ENCODE peak calls at places on chromosomes 2 and 18, in eight cellular contexts. W, P, F, B, O, R, C and K are unnamed samples.
A peak's percentile ranks its signal among the peaks of the same experiment; 100 is the strongest.

GRCh38 chr18:3481696-3482210 is 31.8 kb downstream of the TGIF1 start:
- DNase-seq in R (no peak), O (no peak), F (peak; percentile 69), B (no peak), W (no peak), C (no peak), P (no peak), K (peak; percentile 52)

GRCh38 chr2:229519655-229520054 is 194.7 kb downstream of the DNER start:
- DNase-seq in F (no peak), P (no peak), B (peak; percentile 18), O (no peak), R (peak; percentile 55), C (no peak), W (no peak), K (no peak)

GRCh38 chr2:241000831-241001321 is 2.5 kb downstream of the SNED1 start:
- DNase-seq in R (no peak), B (no peak), P (no peak), C (no peak), O (peak; percentile 10), F (no peak), W (no peak), K (no peak)

GRCh38 chr2:158130832-158131473 is 29.3 kb downstream of the UPP2 start:
- DNase-seq in B (no peak), F (no peak), W (no peak), O (no peak), P (peak; percentile 84), C (no peak), R (no peak), K (no peak)

GRCh38 chr2:55779459-55780421 is 86.1 kb upstream of the PNPT1 start:
- DNase-seq in F (peak; percentile 92), R (peak; percentile 49), B (peak; percentile 93), P (peak; percentile 94), W (peak; percentile 78), C (no peak), O (no peak), K (peak; percentile 90)

GRCh38 chr2:209680596-209680995 is 91.0 kb upstream of the UNC80 start:
- DNase-seq in B (no peak), O (no peak), P (no peak), C (no peak), F (no peak), R (no peak), W (no peak), K (no peak)

GRCh38 chr18:79937103-79937860 is 14.2 kb downstream of the SLC66A2 start:
- DNase-seq in F (no peak), O (no peak), W (no peak), C (peak; percentile 2), B (no peak), R (no peak), P (no peak), K (no peak)

GRCh38 chr2:202039278-202040100 is 5.8 kb downstream of the FZD7 start:
- DNase-seq in B (no peak), W (no peak), O (no peak), R (no peak), F (no peak), P (no peak), C (no peak), K (no peak)

GRCh38 chr2:85053802-85054201 is 79.4 kb upstream of the TCF7L1 start:
- DNase-seq in F (peak; percentile 14), P (peak; percentile 83), R (no peak), W (peak; percentile 35), O (no peak), B (peak; percentile 62), C (no peak), K (peak; percentile 30)

GRCh38 chr2:56671973-56672569 is 488.3 kb downstream of the CCDC85A start:
- DNase-seq in R (no peak), W (no peak), P (peak; percentile 48), F (peak; percentile 23), B (no peak), C (no peak), O (no peak), K (no peak)

GRCh38 chr18:44514766-44515165 is 165.9 kb upstream of the SETBP1 start:
- DNase-seq in R (no peak), O (no peak), B (no peak), W (no peak), P (no peak), F (no peak), C (no peak), K (no peak)

GRCh38 chr2:172931256-172931894 is 144.3 kb upstream of the MAP3K20 start:
- DNase-seq in B (peak; percentile 88), F (peak; percentile 77), R (no peak), O (no peak), C (peak; percentile 29), P (peak; percentile 38), W (peak; percentile 72), K (peak; percentile 83)

GRCh38 chr2:196399736-196400691 is 228.6 kb upstream of the STK17B start:
- DNase-seq in F (peak; percentile 98), P (peak; percentile 76), W (peak; percentile 37), R (no peak), O (no peak), B (peak; percentile 97), C (no peak), K (peak; percentile 100)

GRCh38 chr2:55839182-55839819 is 84.3 kb downstream of the EFEMP1 start:
- DNase-seq in P (peak; percentile 91), R (no peak), F (peak; percentile 46), W (no peak), B (peak; percentile 37), C (no peak), O (no peak), K (no peak)

GRCh38 chr2:207938886-207939285 is 86.4 kb downstream of the PLEKHM3 start:
- DNase-seq in R (no peak), W (no peak), P (no peak), O (no peak), B (no peak), C (no peak), F (no peak), K (no peak)

GRCh38 chr18:48488388-48488850 is 50.4 kb upstream of the CTIF start:
- DNase-seq in B (peak; percentile 95), F (peak; percentile 96), C (peak; percentile 38), P (peak; percentile 81), W (peak; percentile 79), O (peak; percentile 80), R (no peak), K (peak; percentile 98)

DNA sequence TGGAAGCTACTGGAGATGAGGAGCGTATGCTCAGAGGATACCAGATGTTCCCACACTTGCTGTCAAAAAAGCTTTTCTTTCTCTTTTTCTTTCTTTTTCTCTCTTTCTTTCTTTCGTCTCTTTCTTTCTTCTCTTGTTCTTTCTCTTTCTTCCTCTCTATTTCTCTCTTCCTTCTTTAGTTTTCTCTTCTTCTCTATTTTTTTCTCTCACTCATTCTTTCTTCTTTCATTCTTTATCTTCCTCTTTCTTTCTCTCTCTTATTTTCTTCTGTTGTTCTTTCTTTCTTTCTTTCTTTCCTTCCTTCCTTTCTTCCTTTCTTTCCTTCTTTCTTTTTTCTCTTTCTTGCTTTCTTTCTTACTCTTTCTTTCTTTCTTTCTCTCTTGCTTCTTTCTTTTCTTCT is 457.6 kb downstream of the CMPK2 start:
- DNase-seq in F (no peak), W (no peak), O (no peak), C (no peak), P (no peak), R (no peak), B (no peak), K (no peak)
- TF ChIP-seq CTCF in F (no peak), W (no peak), O (no peak), C (no peak), P (no peak), R (no peak), B (no peak), K (no peak)

GRCh38 chr2:102358496-102358895 is 2.9 kb downstream of the IL18R1 start:
- DNase-seq in P (no peak), C (no peak), F (no peak), W (no peak), B (no peak), R (no peak), O (no peak), K (no peak)
- H3K4me3 ChIP-seq in P (no peak overlapping the region), C (no peak overlapping the region), F (no peak overlapping the region), W (no peak overlapping the region), B (no peak overlapping the region), R (no peak overlapping the region), O (no peak overlapping the region), K (no peak overlapping the region)

GRCh38 chr2:190882327-190882766 is 1.7 kb downstream of the GLS start:
- DNase-seq in P (no peak), W (no peak), O (no peak), B (no peak), C (no peak), R (no peak), F (no peak), K (no peak)

GRCh38 chr2:190879474-190880373 is 897 bp upstream of the GLS start:
- DNase-seq in B (peak; percentile 51), C (no peak), P (no peak), R (no peak), O (no peak), F (peak; percentile 58), W (no peak), K (peak; percentile 61)

GRCh38 chr2:190881480-190882326 is 1.1 kb downstream of the GLS start:
- DNase-seq in F (peak; percentile 75), O (peak; percentile 63), P (peak; percentile 77), B (peak; percentile 68), R (peak; percentile 91), W (peak; percentile 81), C (peak; percentile 57), K (peak; percentile 68)

GRCh38 chr2:190881074-190881479 is 456 bp downstream of the GLS start:
- DNase-seq in P (no peak), B (no peak), C (no peak), F (no peak), R (no peak), W (no peak), O (no peak), K (no peak)

DNA sequence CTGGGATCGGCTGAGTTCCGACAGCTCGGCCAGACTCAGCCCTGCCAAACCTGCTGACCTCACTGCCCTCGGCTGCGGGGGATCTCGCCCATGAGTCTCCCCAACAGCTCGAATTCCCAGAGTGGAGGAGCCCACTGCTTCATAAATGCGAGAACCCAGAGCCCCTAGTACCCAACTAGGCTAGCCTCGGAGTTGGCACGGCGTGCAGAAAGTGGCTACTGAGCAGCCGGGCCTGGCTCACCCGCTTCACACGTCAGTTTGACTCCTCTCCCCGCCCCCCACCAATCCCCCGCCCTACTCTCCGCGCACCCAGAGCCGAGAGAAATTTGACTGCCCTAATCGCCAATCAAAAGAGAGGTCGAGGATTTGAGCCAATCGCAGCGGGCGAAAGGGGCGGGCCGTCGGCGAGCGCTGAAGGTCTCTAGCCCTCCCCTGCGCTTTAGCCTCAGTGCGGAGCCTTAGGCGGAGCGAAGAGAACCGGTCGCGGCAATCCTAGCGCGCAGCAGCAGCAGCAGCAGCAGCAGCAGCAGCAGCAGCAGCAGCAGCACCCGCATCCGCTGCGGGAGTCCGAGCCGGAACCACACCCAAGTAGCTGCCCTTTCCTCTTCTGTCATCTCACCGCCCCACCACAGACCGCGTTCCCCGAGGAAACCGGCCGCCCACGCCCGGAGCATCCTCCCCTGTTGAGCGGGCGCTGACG is at the start of gene GLS:
- DNase-seq in F (peak; percentile 98), O (peak; percentile 97), R (peak; percentile 98), W (peak; percentile 87), B (peak; percentile 91), P (peak; percentile 97), C (peak; percentile 97), K (peak; percentile 97)
- TF ChIP-seq CTCF in F (no peak), O (no peak), R (no peak), W (no peak), B (no peak), P (no peak), C (no peak), K (no peak)

DNA sequence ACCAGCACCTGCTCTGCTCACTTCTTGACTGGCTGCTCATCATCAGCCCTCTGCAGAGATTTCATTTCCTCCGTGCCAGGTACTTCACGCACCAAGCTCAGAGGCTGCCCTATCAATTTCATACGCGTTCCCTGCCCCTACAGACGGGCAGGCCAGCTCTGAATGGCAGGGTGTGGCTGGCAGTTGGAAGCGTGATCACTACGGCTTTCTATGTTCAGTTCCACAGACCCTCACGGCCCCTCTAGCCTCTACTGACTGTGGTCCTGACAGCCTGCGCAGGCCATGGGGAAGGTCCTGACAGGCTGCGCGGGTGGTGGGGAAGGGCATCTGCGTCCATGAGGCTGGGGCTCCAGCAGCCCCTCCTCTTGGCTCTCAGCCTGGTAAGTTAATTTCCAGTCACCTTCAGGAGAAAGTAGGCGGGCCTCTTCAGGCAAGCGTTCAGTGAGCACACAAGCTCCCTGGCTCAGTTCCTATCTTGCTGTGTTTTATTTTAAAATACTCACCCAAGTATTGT is 154.8 kb downstream of the ZNF236 start:
- DNase-seq in P (no peak), C (no peak), R (no peak), F (no peak), W (no peak), O (no peak), B (no peak), K (no peak)
- H3K4me3 ChIP-seq in P (no peak overlapping the region), C (no peak overlapping the region), R (no peak overlapping the region), F (no peak overlapping the region), W (no peak overlapping the region), O (peak overlapping the region; percentile 44), B (no peak overlapping the region), K (no peak overlapping the region)